ENCODE peak calls at places on chromosomes 2 and 18, in six cellular contexts. L is Peyer's patch, E is lower leg skin, G is heart left ventricle, H is stomach, W is K562. J is an unnamed sample.

GRCh38 chr2:11022874-11023273 is 111.1 kb downstream of the KCNF1 start:
- DNase-seq in G (no peak), L (no peak), W (no peak), E (peak; percentile 21), H (peak; percentile 17), J (no peak)

GRCh38 chr2:71659868-71660518 is 206.6 kb downstream of the DYSF start:
- DNase-seq in E (no peak), H (no peak), W (no peak), L (no peak), G (no peak), J (no peak)

GRCh38 chr2:20615046-20615465 is 35.8 kb downstream of the HS1BP3 start:
- DNase-seq in E (peak; percentile 82), L (no peak), W (no peak), G (no peak), H (no peak), J (no peak)

GRCh38 chr18:71336811-71337210 is 1048.0 kb downstream of the SOCS6 start:
- DNase-seq in L (no peak), H (no peak), E (no peak), W (no peak), G (no peak), J (no peak)

GRCh38 chr2:52391576-52391975 is 1359.6 kb upstream of the NRXN1 start:
- DNase-seq in G (no peak), E (no peak), H (no peak), L (no peak), W (no peak), J (no peak)

GRCh38 chr2:7986431-7986830 is 695.4 kb upstream of the ID2 start:
- DNase-seq in W (no peak), L (no peak), H (no peak), E (no peak), G (no peak), J (no peak)

GRCh38 chr2:233105930-233106329 is 45.8 kb downstream of the INPP5D start:
- DNase-seq in W (no peak), H (no peak), G (no peak), L (no peak), E (no peak), J (no peak)

GRCh38 chr18:9094307-9095226 is 7.9 kb upstream of the NDUFV2 start:
- DNase-seq in L (no peak), G (no peak), E (no peak), W (peak; percentile 51), H (no peak), J (no peak)

GRCh38 chr18:31294199-31294747 is 23.7 kb upstream of the DSG1 start:
- DNase-seq in E (no peak), W (no peak), H (no peak), G (no peak), L (no peak), J (no peak)

GRCh38 chr2:28691774-28692281 is 59.8 kb upstream of the PPP1CB start:
- DNase-seq in W (no peak), G (no peak), E (no peak), H (peak; percentile 35), L (peak; percentile 18), J (no peak)

GRCh38 chr2:151049746-151050145 is 211.9 kb downstream of the RBM43 start:
- DNase-seq in H (no peak), E (no peak), W (no peak), L (no peak), G (no peak), J (no peak)

GRCh38 chr2:27211241-27211942 is 449 bp upstream of the ATRAID start:
- DNase-seq in H (peak; percentile 79), E (peak; percentile 89), L (no peak), W (no peak), G (no peak), J (no peak)

GRCh38 chr2:8534729-8535397 is 147.0 kb upstream of the ID2 start:
- DNase-seq in G (peak; percentile 65), L (no peak), H (peak; percentile 55), E (peak; percentile 92), W (peak; percentile 47), J (no peak)

GRCh38 chr2:152456262-152456661 is 121.3 kb downstream of the FMNL2 start:
- DNase-seq in H (no peak), G (no peak), L (no peak), E (no peak), W (no peak), J (no peak)

GRCh38 chr2:220259656-220260055 is 632.2 kb downstream of the SLC4A3 start:
- DNase-seq in W (no peak), E (no peak), L (no peak), H (no peak), G (no peak), J (no peak)

GRCh38 chr2:240786871-240787311 is 33.1 kb downstream of the KIF1A start:
- DNase-seq in W (no peak), H (no peak), L (no peak), G (no peak), E (no peak), J (no peak)

GRCh38 chr2:86454238-86454637 is 13.1 kb downstream of the KDM3A start:
- DNase-seq in G (no peak), L (no peak), W (no peak), H (no peak), E (no peak), J (no peak)

GRCh38 chr18:5463390-5463789 is 80.4 kb downstream of the EPB41L3 start:
- DNase-seq in E (peak; percentile 90), W (no peak), H (no peak), L (peak; percentile 22), G (peak; percentile 47), J (no peak)

GRCh38 chr2:216413882-216414281 is 1.6 kb downstream of the SMARCAL1 start:
- DNase-seq in G (no peak), H (no peak), L (no peak), W (peak; percentile 23), E (no peak), J (no peak)

GRCh38 chr2:216410550-216410949 is 1.7 kb upstream of the SMARCAL1 start:
- DNase-seq in W (no peak), G (no peak), L (no peak), E (no peak), H (no peak), J (no peak)

GRCh38 chr2:216414772-216415319 is 2.6 kb downstream of the SMARCAL1 start:
- DNase-seq in W (no peak), G (no peak), E (no peak), H (no peak), L (no peak), J (no peak)

GRCh38 chr2:216408426-216409315 is 3.6 kb upstream of the SMARCAL1 start:
- DNase-seq in E (no peak), H (no peak), L (no peak), G (no peak), W (peak; percentile 34), J (no peak)

GRCh38 chr2:216412022-216412999 is at the start of gene SMARCAL1:
- DNase-seq in W (peak; percentile 96), H (peak; percentile 99), E (peak; percentile 100), L (peak; percentile 98), G (peak; percentile 99), J (peak; percentile 65)
- TF ChIP-seq POLR2A in W (peak; percentile 79), H (peak; percentile 25), E (no peak), L (peak; percentile 24), G (no peak), J (peak; percentile 36)

GRCh38 chr2:201136889-201137321 is 20.9 kb downstream of the CFLAR start:
- DNase-seq in L (no peak), H (no peak), E (no peak), G (no peak), W (no peak), J (no peak)

GRCh38 chr2:201138401-201138970 is 22.5 kb downstream of the CFLAR start:
- DNase-seq in G (no peak), H (no peak), W (no peak), L (no peak), E (no peak), J (no peak)

GRCh38 chr2:201137505-201138400 is 21.8 kb downstream of the CFLAR start:
- DNase-seq in E (peak; percentile 74), W (no peak), L (no peak), G (no peak), H (no peak), J (no peak)

GRCh38 chr2:201144101-201145051 is 28.4 kb downstream of the CFLAR start:
- DNase-seq in W (no peak), H (no peak), L (no peak), E (no peak), G (no peak), J (no peak)

DNA sequence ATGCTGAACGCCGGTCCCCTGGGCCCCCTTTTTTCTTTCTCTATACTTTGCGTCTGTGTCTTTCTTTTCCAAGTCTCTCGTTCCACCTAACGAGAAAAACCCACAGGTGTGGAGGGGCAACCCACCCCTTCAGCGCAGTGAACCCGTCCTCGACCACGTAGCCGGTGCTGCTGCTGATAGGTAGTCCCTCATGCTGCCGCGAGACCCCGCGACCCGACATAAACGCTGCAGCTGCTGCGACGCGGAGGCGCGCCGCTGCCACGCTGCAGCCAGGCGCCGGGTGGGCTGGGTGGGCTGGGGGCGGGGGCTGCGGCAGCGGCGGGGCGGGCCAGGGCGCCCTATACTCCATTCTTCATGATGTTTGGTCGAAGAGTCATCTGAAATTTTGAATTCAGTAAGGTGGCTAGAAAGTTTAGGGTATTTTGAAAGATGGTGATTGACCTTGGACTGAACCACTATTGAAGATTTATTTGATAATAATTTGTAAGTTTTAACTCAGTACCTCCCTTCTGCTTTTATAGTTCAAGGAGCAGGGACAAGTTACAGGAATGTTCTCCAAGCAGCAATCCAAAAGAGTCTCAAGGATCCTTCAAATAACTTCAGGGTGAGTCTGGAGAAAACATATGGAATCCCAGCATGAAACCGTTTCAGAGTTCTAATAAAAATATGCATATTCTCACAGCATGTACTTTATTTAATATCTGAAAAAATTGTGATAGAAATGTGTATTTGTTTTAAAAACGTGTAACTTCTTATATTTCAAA is 24.1 kb downstream of the CFLAR start:
- DNase-seq in H (no peak), E (no peak), L (no peak), W (no peak), G (no peak), J (no peak)
- TF ChIP-seq POLR2A in H (no peak), E (no peak), L (no peak), W (no peak), G (no peak), J (no peak)

DNA sequence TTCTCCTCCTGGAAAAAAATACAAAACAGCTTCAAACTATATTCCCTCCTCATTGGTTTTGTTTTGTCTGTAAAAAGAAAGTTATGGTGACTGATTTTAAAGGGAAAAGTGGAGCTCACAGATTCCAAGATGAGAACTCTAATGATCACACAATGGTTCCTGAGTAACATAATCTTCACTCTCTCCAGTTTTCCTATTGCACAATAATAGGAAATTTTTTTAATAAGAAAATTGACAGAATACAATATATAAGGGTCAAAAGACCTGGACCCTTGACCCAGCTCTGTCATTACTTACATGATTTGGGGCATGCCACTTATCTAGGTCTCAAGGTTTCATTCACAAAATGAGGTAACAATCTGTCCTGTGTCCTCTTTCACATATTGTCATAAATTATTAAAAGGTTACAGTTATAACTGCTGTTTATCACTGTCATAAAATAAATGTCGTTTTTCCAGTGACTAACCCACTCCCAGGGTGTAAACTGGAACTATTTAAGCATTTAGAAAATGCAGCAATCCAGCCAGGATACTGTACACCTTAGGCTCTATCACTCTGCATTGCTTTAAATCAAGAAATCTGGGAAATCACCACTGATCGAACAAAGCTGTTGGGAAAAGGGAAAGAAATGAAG is 4.1 kb downstream of the MGAT4A start:
- DNase-seq in W (no peak), H (no peak), G (no peak), E (no peak), L (no peak), J (no peak)
- TF ChIP-seq POLR2A in W (no peak), H (no peak), G (no peak), E (no peak), L (no peak), J (no peak)

DNA sequence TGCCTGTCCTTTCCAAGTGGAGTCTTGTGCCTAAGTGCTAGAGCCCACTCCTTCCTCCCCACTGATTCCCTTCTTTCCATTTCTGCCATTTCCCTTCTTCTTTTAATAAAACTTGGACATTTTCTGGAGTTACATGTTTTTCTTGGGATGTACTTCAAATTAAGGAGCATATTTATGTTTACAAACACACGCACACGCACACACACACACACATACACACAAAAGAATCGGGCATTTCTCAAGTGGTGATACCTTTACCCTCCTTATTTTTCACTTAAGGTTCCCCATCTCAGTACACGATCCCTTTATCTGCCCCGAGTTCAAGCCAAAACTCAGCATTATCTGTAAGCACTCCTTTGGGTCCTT is 154.3 kb downstream of the TGIF1 start:
- DNase-seq in L (no peak), E (no peak), W (no peak), G (no peak), H (no peak), J (no peak)
- TF ChIP-seq POLR2A in L (no peak), E (no peak), W (no peak), G (no peak), H (no peak), J (no peak)